ENCODE peak calls at places on chromosomes 7 and 10, in four cellular contexts. Z, D, H and F are unnamed samples.

GRCh38 chr10:62815373-62816111 is 624 bp downstream of the EGR2 start:
- DNase-seq in D (no peak), Z (no peak), H (no peak), F (no peak)

GRCh38 chr10:17232276-17232987 is 4.4 kb downstream of the VIM start:
- DNase-seq in H (no peak), Z (no peak), D (no peak), F (no peak)

GRCh38 chr7:2661602-2662272 is 26.3 kb upstream of the AMZ1 start:
- DNase-seq in D (no peak), Z (no peak), H (no peak), F (no peak)

GRCh38 chr7:114818501-114818900 is 103.4 kb upstream of the MDFIC start:
- DNase-seq in D (no peak), Z (peak), H (peak), F (no peak)

GRCh38 chr10:99172130-99172738 is 63.4 kb downstream of the HPSE2 start:
- DNase-seq in D (no peak), H (peak), Z (no peak), F (peak)

GRCh38 chr10:27312854-27313253 is 72.3 kb upstream of the ACBD5 start:
- DNase-seq in Z (no peak), D (no peak), H (no peak), F (no peak)

GRCh38 chr7:42617781-42618457 is 294.0 kb downstream of the C7orf25 start:
- DNase-seq in H (no peak), D (no peak), Z (no peak), F (no peak)

GRCh38 chr10:88379575-88379974 is 203.5 kb downstream of the RNLS start:
- DNase-seq in Z (peak), H (peak), D (peak), F (no peak)

GRCh38 chr7:1546274-1546908 is 9.6 kb downstream of the TMEM184A start:
- DNase-seq in D (no peak), H (no peak), Z (no peak), F (no peak)

GRCh38 chr7:77575187-77575586 is 38.1 kb downstream of the PTPN12 start:
- DNase-seq in Z (no peak), H (no peak), D (no peak), F (no peak)

GRCh38 chr10:12228851-12229250 is 32.9 kb downstream of the CDC123 start:
- DNase-seq in D (no peak), Z (no peak), H (no peak), F (no peak)

GRCh38 chr7:70574970-70575799 is 556.8 kb upstream of the GALNT17 start:
- DNase-seq in Z (no peak), D (no peak), H (peak), F (no peak)

GRCh38 chr7:18638594-18639452 is 143.3 kb downstream of the HDAC9 start:
- DNase-seq in H (peak), Z (peak), D (peak), F (no peak)

GRCh38 chr10:56662765-56663447 is 301.8 kb upstream of the ZWINT start:
- DNase-seq in Z (no peak), H (no peak), D (no peak), F (no peak)

GRCh38 chr7:50367098-50367497 is 62.6 kb downstream of the IKZF1 start:
- DNase-seq in Z (no peak), D (no peak), H (no peak), F (no peak)

GRCh38 chr7:99563650-99564049 is 5.2 kb downstream of the ZNF655 start:
- DNase-seq in Z (peak), D (no peak), H (peak), F (peak)

GRCh38 chr10:78972160-78972946 is 96.4 kb upstream of the ZMIZ1 start:
- DNase-seq in H (peak), Z (no peak), D (peak), F (peak)

GRCh38 chr7:431658-432111 is 88.0 kb downstream of the PDGFA start:
- DNase-seq in Z (no peak), D (no peak), H (no peak), F (no peak)

GRCh38 chr10:129936923-129937300 is 27.2 kb downstream of the EBF3 start:
- DNase-seq in D (no peak), H (no peak), Z (no peak), F (no peak)

GRCh38 chr10:8594176-8594575 is 539.7 kb downstream of the GATA3 start:
- DNase-seq in D (no peak), H (no peak), Z (no peak), F (no peak)

GRCh38 chr10:69335063-69335587 is 56.8 kb downstream of the HK1 start:
- DNase-seq in D (peak), Z (no peak), H (no peak), F (no peak)

GRCh38 chr10:81600185-81600584 is 274.8 kb upstream of the NRG3 start:
- DNase-seq in H (peak), D (no peak), Z (no peak), F (no peak)

GRCh38 chr7:391961-392524 is 102.1 kb downstream of the FOXL3 start:
- DNase-seq in D (no peak), Z (no peak), H (no peak), F (no peak)

GRCh38 chr10:48931188-48931587 is 8.5 kb downstream of the LRRC18 start:
- DNase-seq in D (no peak), Z (no peak), H (no peak), F (no peak)

GRCh38 chr7:143416565-143417149 is 8.0 kb upstream of the EPHA1 start:
- DNase-seq in D (no peak), Z (no peak), H (peak), F (peak)

GRCh38 chr10:113132651-113133088 is 182.6 kb downstream of the TCF7L2 start:
- DNase-seq in H (peak), Z (no peak), D (no peak), F (no peak)

GRCh38 chr7:12524794-12525386 is 45.6 kb upstream of the SCIN start:
- DNase-seq in Z (peak), H (peak), D (no peak), F (peak)

GRCh38 chr10:72702868-72703581 is 11.1 kb downstream of the MCU start:
- DNase-seq in Z (no peak), D (no peak), H (peak), F (no peak)

GRCh38 chr7:127536426-127537152 is 48.8 kb downstream of the GCC1 start:
- DNase-seq in H (no peak), D (no peak), Z (no peak), F (no peak)
- H3K4me3 ChIP-seq in H (peak), D (no peak), Z (no peak), F (peak)

GRCh38 chr7:16398211-16399017 is 22.9 kb downstream of the CRPPA start:
- DNase-seq in Z (no peak), D (no peak), H (no peak), F (no peak)
- H3K4me3 ChIP-seq in Z (no peak), D (no peak), H (no peak), F (no peak)

GRCh38 chr10:124600051-124600880 is 138.6 kb downstream of the LHPP start:
- DNase-seq in D (no peak), H (no peak), Z (no peak), F (no peak)
- H3K4me3 ChIP-seq in D (no peak), H (no peak), Z (no peak), F (no peak)

GRCh38 chr10:93599778-93600177 is 1.3 kb downstream of the RBP4 start:
- DNase-seq in D (no peak), H (no peak), Z (no peak), F (no peak)

GRCh38 chr10:93603023-93603422 is 2.0 kb upstream of the RBP4 start:
- DNase-seq in Z (no peak), D (no peak), H (no peak), F (no peak)

GRCh38 chr10:93600861-93601773 is at the start of gene RBP4:
- DNase-seq in D (no peak), Z (peak), H (peak), F (peak)

GRCh38 chr10:93600446-93600860 is 582 bp downstream of the RBP4 start:
- DNase-seq in Z (no peak), D (no peak), H (no peak), F (no peak)

DNA sequence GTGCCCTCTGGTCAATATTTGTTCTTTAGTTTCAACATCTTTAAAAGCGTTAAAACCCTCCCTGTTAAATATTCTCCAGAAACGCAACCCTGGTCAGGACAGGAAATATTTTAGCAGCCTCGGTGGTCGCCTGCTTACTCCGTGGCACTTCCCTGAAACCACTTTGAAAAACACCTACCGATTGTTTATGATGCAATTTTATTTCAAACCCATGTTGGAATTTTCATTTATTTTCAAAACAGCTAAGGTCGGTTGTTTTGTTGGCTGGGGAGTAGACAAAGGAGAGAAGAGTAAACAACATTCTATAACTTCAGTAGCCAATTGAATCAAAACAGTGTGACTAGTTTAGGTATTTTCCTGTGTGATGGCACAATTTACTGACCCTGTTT is 733 bp upstream of the RBP4 start:
- DNase-seq in D (no peak), Z (no peak), H (no peak), F (no peak)
- H3K4me3 ChIP-seq in D (no peak), Z (no peak), H (no peak), F (no peak)

GRCh38 chr10:132788831-132789219 is 2.9 kb upstream of the NKX6-2 start:
- DNase-seq in Z (no peak), D (no peak), H (no peak), F (no peak)
- H3K4me3 ChIP-seq in Z (no peak), D (no peak), H (no peak), F (no peak)

DNA sequence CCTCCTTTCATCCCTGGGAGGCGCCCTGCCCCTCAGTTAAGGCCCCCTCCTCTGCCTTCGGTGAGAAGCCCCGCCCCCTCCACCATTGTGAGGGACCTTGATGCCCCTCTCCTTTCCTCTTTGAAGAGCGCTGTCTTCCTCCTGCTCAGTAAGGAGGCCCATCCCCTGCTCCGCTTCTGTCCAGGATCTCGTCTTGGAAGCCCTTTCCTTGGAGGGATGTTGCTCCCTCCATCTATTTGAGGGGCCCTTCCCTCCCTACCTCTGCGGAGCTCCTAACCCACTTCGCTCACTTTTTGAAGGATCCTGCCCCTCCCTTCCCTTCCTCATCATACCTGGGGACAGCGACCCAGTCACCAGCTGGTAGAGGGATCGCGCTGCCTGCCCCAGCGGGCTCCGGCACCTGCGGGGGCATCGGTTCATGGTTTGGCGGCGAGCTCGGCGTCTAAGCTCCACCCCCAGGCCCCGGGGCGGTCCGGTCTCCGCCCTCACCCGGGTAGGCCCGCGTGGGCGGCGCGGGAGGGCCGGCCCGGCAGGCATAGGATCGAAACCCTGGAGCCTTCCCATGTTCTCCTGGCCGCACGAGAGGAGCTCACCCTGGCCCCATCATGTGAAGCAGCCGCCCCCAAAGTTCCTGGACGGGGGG is 4.1 kb downstream of the KCNIP2 start:
- DNase-seq in H (no peak), D (no peak), Z (no peak), F (no peak)
- H3K4me3 ChIP-seq in H (no peak), D (no peak), Z (peak), F (peak)

GRCh38 chr7:31878875-31879274 is 191.3 kb downstream of the PDE1C start:
- DNase-seq in D (no peak), Z (no peak), H (no peak), F (no peak)

GRCh38 chr7:31883761-31884164 is 186.4 kb downstream of the PDE1C start:
- DNase-seq in D (no peak), H (peak), Z (peak), F (peak)

GRCh38 chr7:31885160-31885559 is 185.0 kb downstream of the PDE1C start:
- DNase-seq in H (no peak), D (no peak), Z (no peak), F (no peak)

GRCh38 chr7:31887006-31887405 is 183.2 kb downstream of the PDE1C start:
- DNase-seq in H (no peak), D (no peak), Z (no peak), F (peak)

GRCh38 chr7:31882187-31882586 is 188.0 kb downstream of the PDE1C start:
- DNase-seq in Z (no peak), D (no peak), H (peak), F (no peak)
- H3K4me3 ChIP-seq in Z (no peak), D (no peak), H (no peak), F (no peak)

DNA sequence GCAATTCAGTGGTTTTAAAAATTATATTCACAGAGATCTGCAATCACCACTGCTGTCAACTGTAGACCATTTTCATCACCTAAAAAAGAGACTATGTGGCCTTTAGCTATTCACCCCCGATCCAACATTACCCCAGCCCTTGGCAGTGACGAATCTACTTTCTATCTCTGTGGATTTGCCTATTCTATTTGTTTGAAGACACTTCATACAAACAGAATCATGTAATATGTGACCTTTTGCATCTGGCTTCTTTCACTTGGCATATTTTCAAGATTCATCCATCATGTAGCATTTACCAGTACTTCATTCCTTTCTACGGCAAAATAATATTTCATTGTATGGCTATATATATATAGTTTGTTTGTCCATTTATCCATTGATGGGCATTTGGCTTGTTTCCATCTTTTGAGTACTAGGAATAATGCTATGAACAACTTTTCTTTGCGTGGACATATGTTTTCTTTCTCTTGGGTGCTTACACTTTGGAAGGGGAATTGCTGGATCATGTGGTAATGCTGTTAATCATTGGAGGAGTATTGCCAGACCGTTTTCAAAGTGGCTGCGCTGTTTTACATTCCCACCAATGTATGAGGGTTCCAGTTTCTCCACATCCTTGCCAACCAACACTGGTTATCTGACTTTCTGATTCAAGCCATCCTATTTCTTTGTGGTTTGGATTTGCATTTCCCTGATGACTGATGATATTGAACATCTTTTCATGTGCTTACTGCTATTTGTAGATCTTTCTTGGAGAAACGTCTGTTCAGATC is 22.3 kb downstream of the ADAMTS14 start:
- DNase-seq in H (peak), D (no peak), Z (peak), F (peak)
- H3K4me3 ChIP-seq in H (no peak), D (no peak), Z (no peak), F (no peak)

GRCh38 chr7:98211221-98211675 is at the start of gene BHLHA15:
- DNase-seq in Z (no peak), H (no peak), D (no peak), F (no peak)

GRCh38 chr7:98209166-98209920 is 1.9 kb upstream of the BHLHA15 start:
- DNase-seq in H (no peak), Z (no peak), D (no peak), F (no peak)

GRCh38 chr7:98211676-98212531 is 665 bp downstream of the BHLHA15 start:
- DNase-seq in H (no peak), Z (no peak), D (no peak), F (no peak)

GRCh38 chr7:98212532-98213041 is 1.3 kb downstream of the BHLHA15 start:
- DNase-seq in H (no peak), D (peak), Z (no peak), F (no peak)

DNA sequence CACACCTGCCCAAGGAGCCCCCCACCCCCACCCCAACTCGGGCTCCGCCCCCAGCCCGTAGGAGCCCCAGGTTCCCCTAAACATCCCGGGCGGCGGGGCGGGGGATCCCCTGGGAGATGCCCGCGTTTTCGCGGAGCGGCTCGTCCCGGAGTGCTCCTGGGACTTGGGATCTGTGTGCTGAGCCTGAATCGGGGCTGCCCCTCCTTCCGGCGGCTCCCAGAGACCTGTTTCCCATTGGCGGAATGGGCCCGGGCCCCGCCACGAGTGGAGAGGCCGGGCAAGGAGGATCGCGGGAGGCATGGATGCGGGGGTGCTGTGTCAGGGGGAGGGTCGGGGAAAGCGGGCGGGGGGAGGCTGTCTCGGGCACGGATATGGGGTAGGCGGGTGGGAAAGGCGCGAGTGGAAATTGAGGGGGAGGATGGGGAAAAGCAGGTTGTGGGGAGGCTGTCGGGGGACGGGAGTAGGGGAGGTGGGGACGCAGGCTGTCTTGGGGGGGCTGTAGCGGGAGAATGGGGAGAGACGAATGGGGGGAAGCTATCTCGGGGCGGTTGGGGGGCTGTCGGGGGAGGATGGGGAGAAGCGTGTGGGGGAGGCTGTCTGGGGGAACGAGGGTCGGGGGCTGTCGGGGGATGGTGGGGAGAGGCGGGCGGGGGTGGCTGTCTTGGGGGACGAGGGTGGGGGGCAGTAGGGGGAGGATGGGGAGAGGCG is 572 bp upstream of the BHLHA15 start:
- DNase-seq in D (no peak), H (peak), Z (no peak), F (no peak)
- H3K4me3 ChIP-seq in D (peak), H (peak), Z (peak), F (peak)